ENCODE peak calls at places on chromosomes 11 and 22, in six cellular contexts. J, R, S, F, Y and W are unnamed samples.

GRCh38 chr11:75768909-75769771 is 562 bp downstream of the DGAT2 start:
- DNase-seq in J (no peak), R (no peak), S (no peak), F (no peak), Y (no peak), W (peak)

GRCh38 chr11:11444027-11444799 is 91.2 kb upstream of the CSNK2A3 start:
- DNase-seq in J (no peak), R (no peak), S (no peak), F (peak), Y (no peak), W (no peak)

GRCh38 chr11:68583047-68583446 is 101.3 kb upstream of the GAL start:
- DNase-seq in J (no peak), R (no peak), S (no peak), F (peak), Y (no peak), W (no peak)

GRCh38 chr11:70409871-70410270 is 11.5 kb downstream of the CTTN start:
- DNase-seq in J (no peak), R (no peak), S (no peak), F (no peak), Y (no peak), W (no peak)

GRCh38 chr11:69352715-69353325 is 58.9 kb downstream of the MYEOV start:
- DNase-seq in J (no peak), R (no peak), S (no peak), F (peak), Y (peak), W (no peak)

GRCh38 chr11:64863381-64864060 is 14.9 kb downstream of the EHD1 start:
- DNase-seq in J (no peak), R (no peak), S (no peak), F (no peak), Y (no peak), W (no peak)

GRCh38 chr11:46918087-46918751 is at the start of gene LRP4:
- DNase-seq in J (peak), R (peak), S (peak), F (no peak), Y (no peak), W (peak)

GRCh38 chr11:65997286-65997685 is 4.7 kb downstream of the EIF1AD start:
- DNase-seq in J (no peak), R (no peak), S (no peak), F (no peak), Y (no peak), W (no peak)

GRCh38 chr11:117841582-117842031 is 17.1 kb upstream of the FXYD2 start:
- DNase-seq in J (no peak), R (no peak), S (no peak), F (no peak), Y (peak), W (no peak)

GRCh38 chr22:45201678-45202332 is 38.1 kb downstream of the NUP50 start:
- DNase-seq in J (no peak), R (no peak), S (no peak), F (peak), Y (no peak), W (no peak)

GRCh38 chr11:86800076-86800955 is at the start of gene PRSS23:
- DNase-seq in J (peak), R (peak), S (peak), F (peak), Y (peak), W (peak)

GRCh38 chr22:41280065-41280464 is 5.9 kb downstream of the RANGAP1 start:
- DNase-seq in J (no peak), R (no peak), S (no peak), F (no peak), Y (no peak), W (no peak)

GRCh38 chr11:116853461-116854073 is 16.1 kb upstream of the APOA1 start:
- DNase-seq in J (peak), R (no peak), S (no peak), F (peak), Y (no peak), W (peak)

GRCh38 chr11:125069008-125069407 is 5.9 kb downstream of the SLC37A2 start:
- DNase-seq in J (no peak), R (no peak), S (no peak), F (no peak), Y (no peak), W (no peak)

GRCh38 chr11:85685820-85686459 is at the start of gene CCDC89:
- DNase-seq in J (no peak), R (no peak), S (peak), F (peak), Y (no peak), W (no peak)

GRCh38 chr11:38060930-38061329 is 1462.9 kb upstream of the RAG2 start:
- DNase-seq in J (no peak), R (no peak), S (no peak), F (no peak), Y (no peak), W (no peak)

GRCh38 chr11:45304992-45305335 is 18.8 kb upstream of the SYT13 start:
- DNase-seq in J (no peak), R (no peak), S (no peak), F (no peak), Y (peak), W (no peak)

GRCh38 chr11:110711776-110712642 is at the start of gene ARHGAP20:
- DNase-seq in J (peak), R (peak), S (peak), F (peak), Y (peak), W (peak)

DNA sequence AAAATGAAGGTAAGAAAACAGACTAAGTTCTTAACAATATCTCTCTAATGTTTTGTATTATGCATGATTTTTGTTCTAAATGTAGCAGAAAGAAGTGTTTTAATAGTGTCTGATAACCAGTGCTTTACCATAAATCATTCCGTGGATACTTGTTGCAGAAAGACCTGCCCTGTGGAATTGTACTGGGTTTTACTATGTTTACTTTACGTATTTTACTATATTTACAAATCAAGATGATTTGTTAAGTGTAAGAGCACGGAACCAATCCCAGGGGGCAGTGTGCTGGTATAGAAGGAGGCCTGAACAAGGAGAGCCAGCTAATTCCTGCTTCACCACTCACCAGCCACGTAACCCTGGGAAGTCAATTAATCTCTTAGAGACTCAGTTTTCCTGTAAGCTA is 1.4 kb downstream of the HTR3B start:
- DNase-seq in J (no peak), R (peak), S (peak), F (peak), Y (no peak), W (no peak)
- TF ChIP-seq CTCF in J (no peak), R (peak), S (peak), F (peak), Y (peak), W (no peak)

GRCh38 chr11:107756553-107756952 is 44.7 kb upstream of the SLN start:
- DNase-seq in J (no peak), R (no peak), S (no peak), F (no peak), Y (no peak), W (no peak)

GRCh38 chr11:107752508-107752907 is 40.7 kb upstream of the SLN start:
- DNase-seq in J (no peak), R (no peak), S (no peak), F (no peak), Y (no peak), W (no peak)

GRCh38 chr11:107752954-107753822 is 41.3 kb upstream of the SLN start:
- DNase-seq in J (no peak), R (no peak), S (no peak), F (no peak), Y (no peak), W (no peak)

GRCh38 chr11:107757661-107758060 is 45.8 kb upstream of the SLN start:
- DNase-seq in J (no peak), R (no peak), S (peak), F (no peak), Y (no peak), W (no peak)
- TF ChIP-seq CTCF in J (no peak), R (no peak), S (peak), F (peak), Y (no peak), W (no peak)

DNA sequence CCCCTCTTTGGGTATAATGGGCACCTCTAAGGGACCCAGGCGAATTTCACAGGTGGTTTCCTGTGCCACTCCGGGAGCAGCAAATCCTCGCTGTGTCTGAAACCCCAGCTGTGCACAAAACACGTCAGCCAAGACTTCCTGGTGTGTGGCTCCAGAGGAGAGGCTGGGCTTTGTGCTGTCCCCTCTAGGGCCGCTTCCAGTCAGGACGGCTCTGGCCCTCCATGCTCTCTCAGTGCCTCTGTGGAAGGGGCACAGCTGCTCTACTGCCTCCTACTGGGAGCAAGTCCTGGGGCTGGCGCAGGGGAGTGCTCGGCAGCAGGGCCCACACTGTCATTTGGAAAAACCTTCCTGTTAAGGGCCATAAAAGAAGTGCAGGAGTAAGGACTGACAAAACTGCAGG is 23.7 kb upstream of the ARFGAP3 start:
- DNase-seq in J (no peak), R (no peak), S (no peak), F (no peak), Y (no peak), W (no peak)
- TF ChIP-seq CTCF in J (peak), R (no peak), S (peak), F (peak), Y (no peak), W (peak)

GRCh38 chr11:84498016-84498415 is 1129.1 kb downstream of the DLG2 start:
- DNase-seq in J (no peak), R (no peak), S (no peak), F (peak), Y (no peak), W (no peak)

GRCh38 chr11:84496122-84496521 is 1131.0 kb downstream of the DLG2 start:
- DNase-seq in J (no peak), R (no peak), S (no peak), F (no peak), Y (no peak), W (no peak)

GRCh38 chr11:84503503-84503902 is 1123.6 kb downstream of the DLG2 start:
- DNase-seq in J (no peak), R (no peak), S (no peak), F (no peak), Y (no peak), W (no peak)

DNA sequence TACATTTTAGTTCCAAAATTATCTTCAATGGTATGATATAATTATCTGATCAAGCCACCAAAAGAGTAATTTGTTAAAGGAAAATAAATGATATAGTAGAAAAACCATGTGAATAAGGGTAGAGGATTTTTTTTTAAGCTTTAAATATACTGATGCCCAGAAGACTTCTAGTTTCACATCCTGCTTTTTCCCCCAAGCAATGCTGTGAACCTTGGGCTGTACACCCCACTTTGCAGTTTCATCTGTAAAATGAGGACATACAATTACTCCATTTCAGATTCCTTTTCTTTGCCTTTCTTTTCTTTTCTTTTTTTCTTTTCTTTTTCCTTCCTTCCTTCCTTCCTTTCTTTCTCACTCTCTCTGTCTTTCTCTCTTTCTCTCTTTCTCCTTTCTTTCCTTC is 1125.4 kb downstream of the DLG2 start:
- DNase-seq in J (no peak), R (no peak), S (no peak), F (no peak), Y (no peak), W (no peak)
- TF ChIP-seq CTCF in J (no peak), R (no peak), S (no peak), F (no peak), Y (no peak), W (no peak)

GRCh38 chr22:19406281-19406811 is 25.2 kb downstream of the HIRA start:
- DNase-seq in J (no peak), R (no peak), S (no peak), F (no peak), Y (no peak), W (no peak)
- TF ChIP-seq CTCF in J (no peak), R (no peak), S (no peak), F (no peak), Y (no peak), W (no peak)